ENCODE peak calls at places on chromosomes 7 and 10, in nine cellular contexts. J is endothelial cell; X is AG10803; Q is dorsolateral prefrontal cortex; Y is heart left ventricle; V is activated CD8-positive, alpha-beta T cell treated with anti-CD3 and anti-CD28 coated beads for 36 hours; H is AG04450; P is lower lobe of right lung; E is CD8-positive, alpha-beta T cell. G is an unnamed sample.

GRCh38 chr10:29067628-29068027 is 221.2 kb upstream of the LYZL1 start:
- DNase-seq in J (no peak), X (no peak), Q (no peak), Y (no peak), V (no peak), H (no peak), P (no peak), E (no peak), G (no peak)

GRCh38 chr7:132276986-132277716 is 299.1 kb downstream of the PLXNA4 start:
- DNase-seq in J (no peak), X (peak; percentile 65), Q (peak; percentile 12), Y (no peak), V (no peak), H (no peak), P (no peak), E (no peak), G (no peak)

GRCh38 chr7:2726316-2727018 is 38.5 kb downstream of the AMZ1 start:
- DNase-seq in J (no peak), X (no peak), Q (no peak), Y (peak; percentile 27), V (peak; percentile 1), H (no peak), P (peak; percentile 22), E (no peak), G (peak; percentile 54)

GRCh38 chr10:59090804-59091203 is 85.6 kb upstream of the PHYHIPL start:
- DNase-seq in J (no peak), X (no peak), Q (no peak), Y (no peak), V (no peak), H (no peak), P (no peak), E (no peak), G (no peak)

GRCh38 chr7:91942312-91942711 is 1.6 kb downstream of the AKAP9 start:
- DNase-seq in J (no peak), X (no peak), Q (no peak), Y (no peak), V (no peak), H (no peak), P (no peak), E (no peak), G (no peak)

GRCh38 chr7:23191022-23191421 is 9.2 kb downstream of the NUP42 start:
- DNase-seq in J (no peak), X (no peak), Q (no peak), Y (no peak), V (no peak), H (no peak), P (no peak), E (no peak), G (no peak)

GRCh38 chr7:128031901-128032604 is 816 bp upstream of the LRRC4 start:
- DNase-seq in J (peak; percentile 70), X (peak; percentile 83), Q (peak; percentile 59), Y (peak; percentile 77), V (peak; percentile 76), H (peak; percentile 77), P (peak; percentile 64), E (peak; percentile 12), G (no peak)

GRCh38 chr7:83976302-83976701 is 218.3 kb downstream of the SEMA3A start:
- DNase-seq in J (no peak), X (peak; percentile 45), Q (no peak), Y (no peak), V (no peak), H (no peak), P (no peak), E (no peak), G (no peak)

GRCh38 chr7:39321909-39322498 is 244.2 kb upstream of the YAE1 start:
- DNase-seq in J (no peak), X (no peak), Q (no peak), Y (no peak), V (no peak), H (no peak), P (no peak), E (no peak), G (no peak)

GRCh38 chr10:55203319-55203718 is 402.3 kb upstream of the PCDH15 start:
- DNase-seq in J (no peak), X (no peak), Q (no peak), Y (no peak), V (no peak), H (peak; percentile 7), P (no peak), E (no peak), G (no peak)

GRCh38 chr10:130388746-130389145 is 252.6 kb downstream of the GLRX3 start:
- DNase-seq in J (no peak), X (no peak), Q (no peak), Y (no peak), V (no peak), H (no peak), P (no peak), E (no peak), G (no peak)

GRCh38 chr10:21519981-21520436 is 5.5 kb downstream of the SKIDA1 start:
- DNase-seq in J (no peak), X (peak; percentile 79), Q (no peak), Y (no peak), V (peak; percentile 29), H (no peak), P (no peak), E (no peak), G (no peak)

GRCh38 chr10:48926764-48927163 is 12.9 kb downstream of the LRRC18 start:
- DNase-seq in J (no peak), X (no peak), Q (no peak), Y (no peak), V (no peak), H (no peak), P (no peak), E (no peak), G (no peak)

GRCh38 chr7:134104166-134104565 is 23.0 kb upstream of the LRGUK start:
- DNase-seq in J (no peak), X (no peak), Q (no peak), Y (no peak), V (no peak), H (no peak), P (no peak), E (no peak), G (no peak)

GRCh38 chr7:142638581-142638980 is 110.7 kb upstream of the PRSS1 start:
- DNase-seq in J (no peak), X (no peak), Q (no peak), Y (no peak), V (no peak), H (no peak), P (no peak), E (no peak), G (no peak)

GRCh38 chr10:118373786-118374185 is 31.7 kb upstream of the FAM204A start:
- DNase-seq in J (no peak), X (peak; percentile 91), Q (no peak), Y (no peak), V (no peak), H (peak; percentile 8), P (no peak), E (no peak), G (no peak)

GRCh38 chr7:33072471-33072870 is 9.9 kb upstream of the NT5C3A start:
- DNase-seq in J (no peak), X (peak; percentile 81), Q (no peak), Y (no peak), V (no peak), H (peak; percentile 21), P (no peak), E (no peak), G (no peak)

GRCh38 chr7:128794020-128794419 is 2.3 kb downstream of the CCDC136 start:
- DNase-seq in J (no peak), X (no peak), Q (no peak), Y (no peak), V (peak; percentile 54), H (no peak), P (no peak), E (no peak), G (no peak)

GRCh38 chr10:113232928-113233511 is 283.0 kb downstream of the TCF7L2 start:
- DNase-seq in J (no peak), X (no peak), Q (no peak), Y (no peak), V (no peak), H (no peak), P (no peak), E (no peak), G (no peak)

GRCh38 chr10:10891437-10891836 is 126.2 kb upstream of the CELF2 start:
- DNase-seq in J (no peak), X (peak; percentile 74), Q (no peak), Y (no peak), V (no peak), H (peak; percentile 72), P (no peak), E (no peak), G (no peak)

GRCh38 chr10:120181154-120181553 is 275.9 kb upstream of the PLPP4 start:
- DNase-seq in J (no peak), X (no peak), Q (no peak), Y (no peak), V (no peak), H (no peak), P (no peak), E (no peak), G (no peak)

GRCh38 chr10:1010703-1011102 is 15.0 kb downstream of the IDI2 start:
- DNase-seq in J (no peak), X (no peak), Q (no peak), Y (no peak), V (no peak), H (no peak), P (no peak), E (no peak), G (no peak)

DNA sequence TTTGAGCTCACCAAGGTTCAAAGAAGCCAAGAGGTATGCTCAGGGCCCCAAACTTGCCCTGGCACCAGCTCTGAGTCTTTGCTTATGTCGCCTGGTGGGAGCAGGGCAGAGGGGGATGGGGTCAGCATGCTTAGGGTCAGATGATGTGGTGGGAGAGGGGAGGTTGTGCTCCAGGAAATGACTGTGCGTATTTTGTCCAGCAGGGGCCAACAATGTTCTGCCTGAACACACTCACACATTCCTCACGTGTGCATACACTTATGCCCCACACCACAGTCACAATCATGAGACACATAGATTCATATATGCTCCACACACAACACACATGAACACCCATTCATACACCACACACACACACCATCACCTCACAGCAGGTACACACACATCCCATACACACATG is 4.4 kb upstream of the RAMP3 start:
- DNase-seq in J (no peak), X (no peak), Q (no peak), Y (no peak), V (no peak), H (no peak), P (no peak), E (no peak), G (peak; percentile 26)
- TF ChIP-seq CTCF in J (no peak), X (no peak), Q (no peak), Y (no peak), V (no peak), H (peak; percentile 12), P (no peak), E (no peak), G (no peak)

GRCh38 chr10:115572740-115573455 is 479.7 kb downstream of the ATRNL1 start:
- DNase-seq in J (peak; percentile 19), X (no peak), Q (no peak), Y (no peak), V (no peak), H (no peak), P (no peak), E (no peak), G (no peak)
- TF ChIP-seq CTCF in J (peak; percentile 57), X (no peak), Q (no peak), Y (no peak), V (no peak), H (peak; percentile 32), P (peak; percentile 20), E (no peak), G (peak; percentile 54)

GRCh38 chr10:78937800-78938694 is 130.7 kb upstream of the ZMIZ1 start:
- DNase-seq in J (peak; percentile 64), X (no peak), Q (no peak), Y (no peak), V (peak; percentile 49), H (no peak), P (no peak), E (no peak), G (no peak)
- TF ChIP-seq CTCF in J (no peak), X (no peak), Q (no peak), Y (no peak), V (peak; percentile 34), H (no peak), P (peak; percentile 34), E (no peak), G (peak; percentile 32)

GRCh38 chr10:60466267-60467201 is 76.9 kb upstream of the ANK3 start:
- DNase-seq in J (no peak), X (no peak), Q (no peak), Y (no peak), V (no peak), H (peak; percentile 11), P (no peak), E (no peak), G (no peak)
- TF ChIP-seq CTCF in J (no peak), X (no peak), Q (no peak), Y (no peak), V (no peak), H (peak; percentile 32), P (no peak), E (no peak), G (peak; percentile 38)

G was measured in chondrocyte.